ENCODE peak calls at places on chromosomes 11 and 22, in five cellular contexts. T, C, U, Z and W are unnamed samples.

GRCh38 chr11:122141757-122142156 is 25.7 kb upstream of the BLID start:
- DNase-seq in T (no peak), C (no peak), U (no peak), Z (no peak), W (no peak)

GRCh38 chr22:49282596-49282995 is 545.1 kb downstream of the BRD1 start:
- DNase-seq in T (no peak), C (no peak), U (peak; percentile 43), Z (no peak), W (no peak)

GRCh38 chr11:105045897-105046296 is 762 bp upstream of the CARD16 start:
- DNase-seq in T (no peak), C (no peak), U (no peak), Z (no peak), W (no peak)

GRCh38 chr22:36156515-36157419 is 3.8 kb downstream of the APOL3 start:
- DNase-seq in T (peak; percentile 72), C (no peak), U (peak; percentile 96), Z (peak; percentile 95), W (peak; percentile 76)

GRCh38 chr11:17658211-17658610 is 61.2 kb upstream of the MYOD1 start:
- DNase-seq in T (no peak), C (no peak), U (no peak), Z (no peak), W (no peak)

GRCh38 chr11:17298302-17298701 is 21.8 kb downstream of the NUCB2 start:
- DNase-seq in T (no peak), C (no peak), U (no peak), Z (no peak), W (no peak)

GRCh38 chr11:75508051-75508561 is 17.6 kb downstream of the GDPD5 start:
- DNase-seq in T (no peak), C (no peak), U (no peak), Z (no peak), W (no peak)

GRCh38 chr11:110053848-110054414 is 39.3 kb upstream of the ZC3H12C start:
- DNase-seq in T (no peak), C (no peak), U (no peak), Z (no peak), W (no peak)

GRCh38 chr11:67317365-67318238 is 14.3 kb downstream of the SSH3 start:
- DNase-seq in T (peak; percentile 97), C (peak; percentile 90), U (peak; percentile 97), Z (peak; percentile 96), W (peak; percentile 98)
- TF ChIP-seq POLR2A in T (peak; percentile 69), C (peak; percentile 55), U (peak; percentile 83), Z (peak; percentile 51), W (peak; percentile 89)

DNA sequence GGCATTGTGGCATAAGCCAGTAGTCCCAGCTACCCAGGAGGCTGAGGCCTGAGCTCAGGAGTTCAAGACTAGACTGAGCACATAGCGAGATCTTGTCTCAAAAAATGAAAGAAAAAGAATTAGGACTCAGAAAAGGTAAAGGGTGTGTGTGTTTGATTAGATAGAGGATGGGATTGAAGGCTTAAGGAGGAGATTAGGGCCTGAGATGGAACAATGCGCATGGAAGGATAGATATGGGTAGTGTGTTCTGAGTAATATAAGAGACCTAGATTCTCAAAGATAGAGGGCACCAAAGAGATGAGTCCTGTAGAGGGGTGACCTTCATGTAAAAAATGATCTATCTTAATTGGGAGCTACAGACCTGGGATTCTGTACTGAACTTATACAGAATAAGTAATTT is 17.3 kb upstream of the RAB30 start:
- DNase-seq in T (no peak), C (no peak), U (no peak), Z (no peak), W (no peak)
- TF ChIP-seq CTCF in T (no peak), C (no peak), U (no peak), Z (no peak), W (no peak)

GRCh38 chr11:20363500-20364411 is at the start of gene HTATIP2:
- DNase-seq in T (peak; percentile 65), C (no peak), U (peak; percentile 84), Z (peak; percentile 56), W (peak; percentile 82)
- TF ChIP-seq POLR2A in T (peak; percentile 52), C (peak; percentile 25), U (peak; percentile 14), Z (peak; percentile 44), W (peak; percentile 73)

DNA sequence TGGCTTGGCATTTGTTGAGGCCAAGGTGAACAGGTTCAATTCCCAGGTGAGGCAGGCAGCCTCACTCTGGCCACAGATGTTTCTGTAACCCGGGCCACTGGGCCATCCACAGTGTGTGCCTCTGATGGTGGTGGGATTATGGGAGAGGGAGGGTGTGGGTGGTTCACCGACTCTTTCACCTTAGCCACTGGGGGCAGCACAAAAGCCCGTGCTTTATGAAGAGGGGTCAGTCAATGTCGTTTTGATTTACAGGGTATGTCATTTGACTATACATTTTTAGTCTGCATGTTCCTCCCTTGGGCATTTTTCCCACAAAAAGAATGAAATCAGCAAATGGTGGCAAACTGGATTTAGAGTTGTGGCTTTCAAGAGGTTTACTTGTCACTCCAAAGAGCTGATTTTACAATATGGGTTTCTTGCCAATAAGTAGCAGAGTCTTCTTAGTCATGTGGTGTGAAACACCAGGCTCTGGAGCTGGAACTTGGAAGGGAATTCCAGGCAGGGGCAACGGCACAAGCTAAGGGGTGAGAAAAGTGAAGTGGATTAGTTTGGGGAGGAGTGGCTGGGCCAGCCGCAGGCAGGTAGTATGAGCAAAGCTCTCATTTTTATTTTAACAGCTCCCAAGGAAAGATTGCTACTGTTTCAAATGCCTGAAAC is 217.8 kb upstream of the ZBED5 start:
- DNase-seq in T (no peak), C (no peak), U (no peak), Z (no peak), W (no peak)
- TF ChIP-seq CTCF in T (no peak), C (no peak), U (no peak), Z (no peak), W (no peak)

GRCh38 chr11:67635231-67635521 is 4.4 kb downstream of the TBX10 start:
- DNase-seq in T (no peak), C (no peak), U (no peak), Z (no peak), W (no peak)

GRCh38 chr11:67632982-67633755 is 3.4 kb upstream of the NUDT8 start:
- DNase-seq in T (no peak), C (no peak), U (peak; percentile 54), Z (no peak), W (no peak)

GRCh38 chr11:67633758-67634365 is 4.1 kb upstream of the NUDT8 start:
- DNase-seq in T (no peak), C (no peak), U (peak; percentile 54), Z (no peak), W (no peak)

GRCh38 chr11:67632175-67632981 is 2.6 kb upstream of the NUDT8 start:
- DNase-seq in T (peak; percentile 93), C (no peak), U (peak; percentile 61), Z (no peak), W (peak; percentile 80)

GRCh38 chr11:67634366-67635230 is 4.9 kb upstream of the NUDT8 start:
- DNase-seq in T (no peak), C (no peak), U (peak; percentile 54), Z (no peak), W (no peak)
- TF ChIP-seq POLR2A in T (no peak), C (no peak), U (no peak), Z (no peak), W (peak; percentile 60)

DNA sequence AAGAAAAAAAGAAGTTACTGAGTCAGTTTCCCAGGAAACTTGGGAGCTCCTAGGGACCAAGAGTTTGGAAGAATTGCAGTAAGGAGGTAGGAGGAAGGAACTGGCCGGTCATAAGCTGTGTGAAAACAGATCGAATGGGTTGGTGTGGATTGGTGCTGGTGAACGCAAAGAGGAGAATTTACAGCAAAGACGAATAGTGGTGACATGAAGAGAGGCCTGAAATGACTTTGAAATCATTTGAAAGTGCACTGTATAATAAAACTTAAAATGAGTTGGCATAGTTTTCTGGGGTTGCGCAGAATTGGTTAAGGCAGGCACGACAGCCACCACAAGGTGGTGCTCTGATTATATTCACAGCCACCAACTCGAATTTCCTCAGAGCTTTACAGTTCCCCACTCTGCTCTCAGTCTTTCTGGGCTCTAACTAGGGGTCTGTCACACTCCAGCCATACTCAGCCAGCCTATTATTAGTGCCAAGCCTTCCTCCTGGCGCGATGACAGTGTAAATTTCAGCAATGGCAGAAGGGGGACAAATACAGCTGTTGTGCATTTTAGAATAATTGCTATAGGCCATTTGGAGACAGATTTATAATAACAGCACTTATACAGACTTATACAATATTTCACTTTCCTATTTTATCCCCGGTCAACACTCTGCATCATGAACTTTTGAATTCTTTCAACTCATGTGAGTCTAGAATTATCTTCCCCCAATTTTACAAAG is 8.3 kb upstream of the HTR3B start:
- DNase-seq in T (peak; percentile 40), C (peak; percentile 10), U (no peak), Z (peak; percentile 30), W (peak; percentile 39)
- TF ChIP-seq CTCF in T (peak; percentile 72), C (peak; percentile 67), U (peak; percentile 79), Z (peak; percentile 65), W (peak; percentile 78)